ENCODE peak calls at places on chromosomes 1 and 21, in nine cellular contexts. W, V, S, A, L, C, E, R and T are unnamed samples.

GRCh38 chr1:170776147-170776734 is 112.3 kb downstream of the PRRX1 start:
- DNase-seq in V (no peak), C (no peak), E (no peak), W (no peak), L (no peak), R (no peak), A (no peak), S (no peak), T (no peak)

GRCh38 chr1:99659755-99660210 is 13.9 kb downstream of the PALMD start:
- DNase-seq in V (peak), S (no peak), L (peak), A (no peak), R (no peak), C (no peak), W (no peak), E (no peak), T (no peak)

GRCh38 chr1:67801903-67802302 is 31.4 kb downstream of the GNG12 start:
- DNase-seq in V (no peak), E (no peak), R (no peak), A (no peak), S (no peak), C (no peak), W (no peak), L (no peak), T (no peak)

GRCh38 chr1:6512245-6512907 is 20.9 kb upstream of the PLEKHG5 start:
- DNase-seq in E (no peak), S (no peak), C (no peak), W (no peak), R (no peak), A (no peak), L (no peak), V (no peak), T (no peak)

GRCh38 chr21:42233067-42233981 is 14.4 kb downstream of the ABCG1 start:
- DNase-seq in A (peak), V (peak), R (peak), S (peak), E (peak), C (peak), L (peak), W (no peak), T (peak)

GRCh38 chr1:226125097-226125630 is 61.4 kb downstream of the ACBD3 start:
- DNase-seq in V (peak), R (peak), E (peak), S (peak), C (peak), L (peak), A (peak), W (peak), T (peak)

GRCh38 chr1:66533804-66534745 is at the start of gene SGIP1:
- DNase-seq in C (peak), V (peak), L (peak), S (peak), W (no peak), E (peak), A (no peak), R (peak), T (peak)

GRCh38 chr1:36284517-36284916 is 21.7 kb upstream of the SH3D21 start:
- DNase-seq in C (no peak), W (no peak), R (no peak), A (no peak), L (no peak), V (no peak), E (no peak), S (no peak), T (no peak)

GRCh38 chr1:204206121-204206520 is 7.7 kb downstream of the GOLT1A start:
- DNase-seq in S (no peak), C (no peak), E (no peak), R (no peak), V (peak), L (peak), W (no peak), A (no peak), T (no peak)

GRCh38 chr1:111271464-111271801 is 19.2 kb upstream of the CHIA start:
- DNase-seq in A (no peak), V (peak), C (no peak), R (no peak), L (no peak), E (no peak), S (no peak), W (no peak), T (no peak)
- H3K4me3 ChIP-seq in A (no peak), V (peak), C (no peak), R (no peak), L (no peak), E (peak), S (no peak), W (no peak), T (no peak)

DNA sequence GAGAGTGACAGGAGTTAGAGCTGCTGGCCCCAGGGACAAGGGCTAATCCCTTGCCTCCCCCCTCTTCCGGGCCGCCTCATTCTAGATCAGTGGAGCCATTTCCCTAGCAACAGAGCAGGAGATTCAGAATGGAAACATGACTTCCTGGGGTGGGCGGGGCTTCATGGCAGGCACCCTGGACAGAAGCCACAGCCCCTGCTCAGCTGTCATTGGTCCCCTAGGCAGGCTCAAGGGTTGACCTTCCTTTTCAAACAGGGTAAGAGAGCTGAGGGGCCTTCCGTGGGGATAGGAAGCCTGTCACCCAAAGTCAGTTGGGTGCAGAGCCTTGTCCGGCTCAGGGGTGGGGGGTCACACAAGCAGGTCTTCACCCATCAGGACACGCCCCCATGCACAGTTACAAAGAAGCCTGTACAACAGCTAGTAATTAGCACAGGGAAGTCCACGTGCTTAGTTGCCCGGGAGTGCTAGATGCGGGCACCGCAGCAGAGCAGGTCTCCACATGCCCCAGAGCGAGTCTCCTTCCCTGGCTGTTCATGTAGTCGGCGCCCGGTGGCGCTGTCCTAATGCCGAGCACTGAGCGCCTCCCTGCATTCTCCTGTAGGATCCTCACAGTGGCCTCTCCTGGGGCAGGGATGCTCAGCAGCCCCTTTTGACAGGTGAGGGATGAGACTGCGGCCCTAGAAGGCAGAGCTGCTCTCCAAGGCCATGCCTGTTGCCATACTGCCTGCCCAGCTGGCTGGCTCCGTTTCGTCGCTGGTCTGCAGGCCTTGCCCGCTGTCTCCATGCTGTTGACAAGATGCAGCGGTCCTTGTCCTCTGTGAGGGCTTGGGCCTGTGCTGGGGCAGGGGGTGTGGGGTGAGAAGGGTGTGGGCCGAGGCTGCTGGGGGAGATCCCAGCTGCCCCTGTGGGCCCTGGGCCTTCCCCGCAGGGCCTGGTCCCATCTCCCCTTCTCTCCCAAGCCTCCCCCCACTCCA is 5.1 kb downstream of the TMEM201 start:
- DNase-seq in L (peak), A (peak), C (peak), S (peak), W (no peak), V (peak), E (peak), R (peak), T (peak)
- TF ChIP-seq CTCF in L (no peak), A (no peak), C (no peak), S (no peak), W (no peak), V (peak), E (no peak), R (no peak), T (no peak)

GRCh38 chr1:167723707-167724323 is 2.0 kb downstream of the MPZL1 start:
- DNase-seq in V (no peak), R (no peak), C (no peak), W (no peak), E (no peak), L (no peak), A (no peak), S (no peak), T (no peak)
- H3K4me3 ChIP-seq in V (peak), R (no peak), C (no peak), W (no peak), E (peak), L (peak), A (peak), S (no peak), T (no peak)

GRCh38 chr1:234734412-234734835 is 124.4 kb upstream of the IRF2BP2 start:
- DNase-seq in S (no peak), L (no peak), R (no peak), A (no peak), V (no peak), C (no peak), E (no peak), W (no peak), T (no peak)

GRCh38 chr1:234735976-234736375 is 126.0 kb upstream of the IRF2BP2 start:
- DNase-seq in L (no peak), C (peak), A (no peak), S (no peak), V (no peak), W (no peak), R (no peak), E (no peak), T (no peak)

GRCh38 chr1:234735476-234735875 is 125.5 kb upstream of the IRF2BP2 start:
- DNase-seq in E (no peak), R (no peak), L (no peak), S (no peak), V (no peak), C (peak), A (no peak), W (no peak), T (no peak)

GRCh38 chr1:234733427-234733826 is 123.4 kb upstream of the IRF2BP2 start:
- DNase-seq in A (no peak), C (no peak), V (no peak), S (no peak), E (no peak), L (no peak), R (no peak), W (no peak), T (no peak)

GRCh38 chr1:234734864-234735263 is 124.9 kb upstream of the IRF2BP2 start:
- DNase-seq in A (no peak), R (no peak), W (no peak), V (no peak), E (no peak), L (no peak), S (no peak), C (peak), T (no peak)
- TF ChIP-seq CTCF in A (no peak), R (no peak), W (no peak), V (peak), E (no peak), L (no peak), S (no peak), C (no peak), T (no peak)

DNA sequence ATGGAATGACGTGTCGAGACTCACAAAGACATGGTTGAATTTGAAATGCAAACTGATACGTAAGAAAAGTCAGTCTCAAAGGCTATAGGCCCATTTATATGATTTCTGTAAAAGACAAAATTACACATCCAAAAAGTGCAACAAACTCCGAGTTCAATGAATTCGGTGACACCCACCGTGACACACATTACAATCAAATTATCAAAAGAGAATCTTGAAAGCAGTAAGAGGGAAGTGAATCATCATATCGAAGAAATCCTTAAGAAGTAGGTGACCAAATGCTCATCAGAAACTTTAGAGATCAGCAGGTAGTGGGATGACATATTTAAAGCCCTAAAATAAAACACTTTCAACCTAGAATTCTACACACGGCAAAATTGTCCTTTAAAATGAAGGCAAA is 5.3 kb upstream of the SPRR2E start:
- DNase-seq in E (no peak), C (no peak), L (no peak), A (no peak), W (no peak), R (no peak), S (no peak), V (no peak), T (no peak)
- H3K4me3 ChIP-seq in E (no peak), C (no peak), L (no peak), A (no peak), W (no peak), R (no peak), S (no peak), V (no peak), T (no peak)